ENCODE peak calls at places on chromosomes 11 and 22, in five cellular contexts. W is astrocyte of the spinal cord, U is brain microvascular endothelial cell, G is GM13977, X is fibroblast of mammary gland. V is an unnamed sample.
A peak's percentile ranks its signal among the peaks of the same experiment; 100 is the strongest.

GRCh38 chr11:102680945-102681344 is 24.6 kb downstream of the MMP27 start:
- DNase-seq in W (no peak), X (peak; percentile 62), U (no peak), G (no peak), V (no peak)

GRCh38 chr11:38718659-38719058 is 2120.6 kb upstream of the RAG2 start:
- DNase-seq in G (no peak), U (no peak), X (no peak), W (no peak), V (no peak)

GRCh38 chr11:8544807-8545206 is 49.2 kb downstream of the STK33 start:
- DNase-seq in X (no peak), W (no peak), G (no peak), U (no peak), V (no peak)

GRCh38 chr22:47095395-47096122 is 333.1 kb downstream of the TBC1D22A start:
- DNase-seq in X (peak; percentile 37), W (no peak), U (no peak), G (no peak), V (no peak)

GRCh38 chr11:7367803-7368202 is 116.1 kb downstream of the SYT9 start:
- DNase-seq in W (no peak), X (no peak), U (no peak), G (no peak), V (no peak)

GRCh38 chr11:15629690-15630321 is 515.1 kb downstream of the INSC start:
- DNase-seq in X (no peak), U (peak; percentile 42), G (no peak), W (no peak), V (peak; percentile 9)

GRCh38 chr11:117179048-117179999 is 781 bp downstream of the SIDT2 start:
- DNase-seq in G (peak; percentile 62), X (peak; percentile 57), W (peak; percentile 49), U (no peak), V (peak; percentile 57)

GRCh38 chr11:35038211-35038930 is 100.6 kb upstream of the CD44 start:
- DNase-seq in W (no peak), X (peak; percentile 35), G (no peak), U (no peak), V (no peak)

GRCh38 chr11:8814209-8814922 is 96.6 kb upstream of the AKIP1 start:
- DNase-seq in W (peak; percentile 46), G (peak; percentile 66), X (no peak), U (no peak), V (peak; percentile 44)

GRCh38 chr11:18310800-18311340 is 11.1 kb downstream of the HPS5 start:
- DNase-seq in X (peak; percentile 53), U (peak; percentile 66), W (peak; percentile 76), G (peak; percentile 23), V (peak; percentile 39)

GRCh38 chr22:42990131-42990838 is 24.7 kb downstream of the PACSIN2 start:
- DNase-seq in G (no peak), W (peak; percentile 85), U (peak; percentile 79), X (peak; percentile 94), V (no peak)

GRCh38 chr11:68367252-68367651 is 54.9 kb downstream of the LRP5 start:
- DNase-seq in W (no peak), G (no peak), U (no peak), X (no peak), V (no peak)

GRCh38 chr22:27844656-27845602 is 43.4 kb upstream of the MN1 start:
- DNase-seq in W (no peak), G (no peak), U (no peak), X (no peak), V (no peak)

GRCh38 chr11:94550513-94550912 is 6.8 kb downstream of the FUT4 start:
- DNase-seq in U (no peak), X (no peak), W (no peak), G (peak; percentile 49), V (peak; percentile 45)

GRCh38 chr22:37925311-37925710 is 19.2 kb downstream of the MICALL1 start:
- DNase-seq in U (no peak), W (no peak), X (no peak), G (no peak), V (no peak)

GRCh38 chr11:67111261-67111660 is 7.8 kb upstream of the KDM2A start:
- DNase-seq in G (no peak), U (no peak), W (no peak), X (peak; percentile 24), V (no peak)

GRCh38 chr11:46273511-46274205 is 3.8 kb upstream of the CREB3L1 start:
- DNase-seq in G (no peak), W (peak; percentile 19), X (no peak), U (no peak), V (no peak)

GRCh38 chr11:105144887-105145286 is 5.3 kb upstream of the CARD18 start:
- DNase-seq in X (peak; percentile 59), U (no peak), W (peak; percentile 76), G (no peak), V (no peak)

GRCh38 chr11:21838422-21838821 is 354.5 kb upstream of the ANO5 start:
- DNase-seq in X (no peak), U (no peak), W (no peak), G (no peak), V (no peak)

GRCh38 chr11:93001812-93002211 is 32.4 kb downstream of the MTNR1B start:
- DNase-seq in W (no peak), U (no peak), X (no peak), G (no peak), V (no peak)

GRCh38 chr11:3809624-3809928 is 1.2 kb downstream of the PGAP2 start:
- DNase-seq in G (no peak), U (no peak), W (no peak), X (no peak), V (no peak)

GRCh38 chr22:35467788-35468187 is 67.8 kb downstream of the MCM5 start:
- DNase-seq in X (peak; percentile 56), W (peak; percentile 20), G (no peak), U (no peak), V (no peak)

GRCh38 chr22:18146389-18146753 is 3.6 kb upstream of the USP18 start:
- DNase-seq in W (no peak), G (no peak), X (no peak), U (no peak), V (no peak)

GRCh38 chr22:45202333-45203149 is 38.2 kb downstream of the KIAA0930 start:
- DNase-seq in X (peak; percentile 21), W (no peak), U (peak; percentile 16), G (no peak), V (no peak)

GRCh38 chr11:4072668-4073285 is 21.8 kb upstream of the RRM1 start:
- DNase-seq in U (peak; percentile 57), G (peak; percentile 62), W (peak; percentile 74), X (peak; percentile 82), V (peak; percentile 54)

GRCh38 chr11:57896641-57897145 is 127.0 kb upstream of the OR9Q1 start:
- DNase-seq in U (no peak), G (no peak), X (no peak), W (no peak), V (no peak)

GRCh38 chr22:23097412-23098229 is 27.3 kb downstream of the GNAZ start:
- DNase-seq in G (no peak), W (no peak), U (no peak), X (no peak), V (no peak)

GRCh38 chr11:19713221-19714092 is 820 bp downstream of the NAV2 start:
- DNase-seq in W (peak; percentile 8), X (no peak), G (no peak), U (peak; percentile 4), V (no peak)

GRCh38 chr11:19712281-19713220 is at the start of gene NAV2:
- DNase-seq in G (peak; percentile 93), U (peak; percentile 82), X (peak; percentile 87), W (peak; percentile 96), V (peak; percentile 95)

GRCh38 chr11:19715373-19715772 is 2.7 kb downstream of the NAV2 start:
- DNase-seq in W (peak; percentile 69), X (peak; percentile 96), G (no peak), U (peak; percentile 91), V (no peak)

GRCh38 chr11:19714093-19714386 is 1.4 kb downstream of the NAV2 start:
- DNase-seq in U (peak; percentile 7), G (no peak), W (peak; percentile 28), X (peak; percentile 20), V (no peak)

GRCh38 chr11:19714387-19715363 is 2.0 kb downstream of the NAV2 start:
- DNase-seq in U (peak; percentile 51), X (peak; percentile 81), W (peak; percentile 51), G (no peak), V (no peak)
- TF ChIP-seq CTCF in U (no peak), X (no peak), W (no peak), G (no peak), V (no peak)

DNA sequence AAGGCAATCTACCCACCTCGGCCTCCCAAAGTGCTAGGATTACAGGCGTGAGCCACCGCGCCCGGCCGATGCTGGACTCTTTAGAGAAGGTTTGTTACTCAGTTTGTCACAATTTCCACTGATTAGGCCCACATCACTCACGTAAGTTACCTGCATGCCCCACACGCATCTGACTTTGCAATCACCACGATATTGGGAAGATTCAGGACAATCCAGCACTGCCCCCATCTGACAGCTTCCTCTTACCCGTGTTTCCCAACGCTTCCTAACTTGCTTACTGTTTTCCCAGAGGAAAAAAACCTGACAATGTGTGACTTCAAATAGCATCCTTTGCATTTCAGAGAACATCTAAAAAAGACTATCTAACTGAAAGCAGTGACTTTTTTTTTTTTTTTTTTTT is 21.8 kb upstream of the EIF3M start:
- DNase-seq in X (no peak), G (no peak), U (no peak), W (no peak), V (no peak)
- TF ChIP-seq CTCF in X (no peak), G (peak; percentile 12), U (no peak), W (no peak), V (no peak)

GRCh38 chr11:33909552-33909951 is 17.7 kb upstream of the LMO2 start:
- DNase-seq in G (no peak), U (no peak), W (no peak), X (no peak), V (no peak)

GRCh38 chr11:33913991-33914390 is 22.1 kb upstream of the LMO2 start:
- DNase-seq in G (no peak), X (no peak), U (no peak), W (no peak), V (no peak)

GRCh38 chr11:33910261-33910959 is 18.5 kb upstream of the LMO2 start:
- DNase-seq in X (peak; percentile 66), W (peak; percentile 2), G (no peak), U (no peak), V (no peak)

GRCh38 chr11:33912405-33913361 is 20.8 kb upstream of the LMO2 start:
- DNase-seq in X (peak; percentile 96), G (peak; percentile 65), U (peak; percentile 84), W (peak; percentile 85), V (peak; percentile 66)

DNA sequence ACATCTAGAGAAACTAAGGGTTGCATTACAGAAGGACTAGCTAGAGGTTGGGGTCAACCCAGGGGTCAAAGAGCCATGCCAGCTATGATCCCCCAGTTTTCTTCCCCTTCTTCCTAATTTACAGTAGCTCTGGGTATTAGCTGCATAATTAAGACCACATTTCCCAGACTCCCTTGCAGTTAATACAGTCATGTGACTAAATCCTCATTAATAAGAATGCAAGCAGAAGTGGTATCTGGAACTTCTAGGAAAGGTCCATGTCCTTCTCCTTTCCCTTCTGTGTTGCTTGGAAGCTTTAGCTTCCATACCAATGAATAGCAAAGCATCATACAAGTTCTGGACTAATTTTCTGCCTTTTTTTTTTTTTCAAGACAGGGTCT is 19.1 kb upstream of the LMO2 start:
- DNase-seq in W (no peak), U (no peak), X (no peak), G (no peak), V (no peak)
- TF ChIP-seq CTCF in W (no peak), U (no peak), X (no peak), G (no peak), V (no peak)

DNA sequence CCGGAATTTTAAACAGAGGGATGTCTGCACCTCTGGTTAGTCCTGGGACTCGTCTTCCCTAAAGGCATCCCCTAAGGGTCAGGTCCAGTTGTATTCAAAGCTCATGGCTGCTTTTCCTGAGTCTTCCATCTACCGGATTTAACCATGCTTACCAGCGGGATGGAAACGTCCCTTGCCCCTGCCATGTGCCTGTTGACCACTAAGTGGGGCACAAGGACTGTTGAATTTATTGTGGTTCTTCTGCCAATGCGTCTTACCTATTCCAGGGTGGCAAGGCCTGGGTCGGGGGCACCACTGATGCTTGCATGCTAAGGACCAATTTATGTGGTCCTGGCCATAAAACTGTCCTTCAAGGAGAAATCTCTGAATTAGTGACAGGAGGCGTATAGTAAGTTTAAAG is 25.6 kb downstream of the ANKRD42 start:
- DNase-seq in X (peak; percentile 4), U (no peak), G (no peak), W (no peak), V (no peak)
- TF ChIP-seq CTCF in X (peak; percentile 8), U (peak; percentile 45), G (peak; percentile 16), W (peak; percentile 40), V (peak; percentile 14)